ENCODE peak calls at places on chromosomes 3 and 15, in six cellular contexts. U is trophoblast cell, V is IMR-90, Q is mesenchymal stem cell, O is H1, G is H9. S is an unnamed sample.
A peak's percentile ranks its signal among the peaks of the same experiment; 100 is the strongest.

GRCh38 chr3:39407259-39407629 is 724 bp downstream of the RPSA start:
- DNase-seq in U (no peak), V (peak; percentile 19), Q (peak; percentile 45), O (no peak), G (no peak), S (no peak)

GRCh38 chr3:184196536-184196935 is 10.5 kb downstream of the ABCF3 start:
- DNase-seq in U (no peak), V (no peak), Q (no peak), O (no peak), G (no peak), S (no peak)

GRCh38 chr15:94563455-94563854 is 332.1 kb downstream of the MCTP2 start:
- DNase-seq in U (no peak), V (no peak), Q (no peak), O (no peak), G (no peak), S (no peak)

GRCh38 chr3:124663690-124664089 is 66.6 kb upstream of the UMPS start:
- DNase-seq in U (peak; percentile 77), V (peak; percentile 28), Q (peak; percentile 49), O (no peak), G (no peak), S (no peak)

GRCh38 chr3:197960694-197961581 is 921 bp downstream of the LMLN start:
- DNase-seq in U (no peak), V (no peak), Q (peak; percentile 83), O (no peak), G (no peak), S (no peak)

GRCh38 chr15:74383695-74384565 is 16.5 kb upstream of the CYP11A1 start:
- DNase-seq in U (peak; percentile 95), V (peak; percentile 84), Q (no peak), O (no peak), G (no peak), S (no peak)

GRCh38 chr15:36742696-36743095 is 163.3 kb downstream of the CDIN1 start:
- DNase-seq in U (no peak), V (peak; percentile 25), Q (no peak), O (no peak), G (no peak), S (no peak)

GRCh38 chr15:89833966-89834365 is 19.3 kb upstream of the ANPEP start:
- DNase-seq in U (no peak), V (no peak), Q (no peak), O (no peak), G (no peak), S (no peak)

GRCh38 chr3:125403789-125404188 is 28.7 kb upstream of the ZNF148 start:
- DNase-seq in U (no peak), V (peak; percentile 52), Q (no peak), O (no peak), G (no peak), S (no peak)

GRCh38 chr3:159664011-159664410 is 324.6 kb upstream of the IL12A start:
- DNase-seq in U (no peak), V (peak; percentile 5), Q (no peak), O (no peak), G (no peak), S (no peak)

GRCh38 chr3:193757457-193757856 is 164.4 kb downstream of the OPA1 start:
- DNase-seq in U (no peak), V (no peak), Q (no peak), O (no peak), G (no peak), S (no peak)
- H3K14ac ChIP-seq in U (no peak overlapping the region), V (no peak overlapping the region), Q (no peak overlapping the region), O (no peak overlapping the region), G (no peak overlapping the region), S (no peak overlapping the region)

DNA sequence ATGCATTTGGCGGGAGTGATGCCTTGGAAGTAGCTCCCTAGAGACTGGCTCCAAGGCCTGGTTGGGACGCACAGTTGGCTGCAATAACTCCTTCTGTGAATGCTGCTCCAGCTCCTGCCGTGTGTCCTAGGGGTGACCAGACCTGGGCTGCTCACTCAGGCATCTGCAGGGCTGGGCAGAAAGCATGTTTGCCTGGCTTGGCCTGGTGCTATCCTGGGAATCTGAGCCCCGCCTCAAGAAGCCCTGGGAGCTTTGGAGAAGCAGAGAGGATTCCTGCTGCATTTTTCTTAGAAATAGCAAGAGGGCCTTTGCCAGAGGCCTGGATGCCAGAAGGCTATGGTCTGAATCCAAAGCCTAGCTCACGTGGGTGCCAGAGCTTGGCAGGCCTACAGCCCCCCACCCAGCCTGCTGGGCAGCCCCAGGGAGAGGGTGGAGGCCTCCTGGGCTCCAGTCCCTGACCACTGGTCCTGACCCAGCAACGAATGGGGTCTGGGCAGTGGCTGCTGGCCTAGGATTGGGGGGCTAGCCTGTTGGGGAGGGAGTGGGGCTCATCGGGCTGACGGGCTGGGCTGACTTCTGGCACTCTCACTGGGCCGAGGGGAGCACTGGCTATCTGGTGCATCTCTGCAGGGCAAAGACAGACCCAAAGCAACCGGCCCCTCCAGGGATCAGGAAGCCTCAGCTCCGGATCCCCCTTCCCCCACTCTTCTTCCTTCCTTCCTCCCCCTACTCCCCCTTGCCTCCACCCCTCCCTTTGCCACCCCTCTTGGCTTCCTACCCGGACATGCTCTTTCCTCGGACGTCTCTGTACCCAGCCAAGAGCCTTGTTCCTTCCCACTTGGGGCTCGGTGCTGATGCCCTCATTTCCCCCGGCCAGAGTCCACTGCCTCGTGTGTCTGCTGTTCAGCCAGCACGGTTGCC is 10.5 kb downstream of the SEMA3F start:
- DNase-seq in U (peak; percentile 80), V (peak; percentile 47), Q (no peak), O (no peak), G (no peak), S (no peak)
- H3K79me1 ChIP-seq in U (peaks cover 2% of the 10 kb centered on the region), V (peaks cover 84% of the 10 kb centered on the region), Q (no peaks in the 10 kb centered on the region), O (peaks cover 28% of the 10 kb centered on the region), G (no peaks in the 10 kb centered on the region), S (peaks cover 19% of the 10 kb centered on the region)

DNA sequence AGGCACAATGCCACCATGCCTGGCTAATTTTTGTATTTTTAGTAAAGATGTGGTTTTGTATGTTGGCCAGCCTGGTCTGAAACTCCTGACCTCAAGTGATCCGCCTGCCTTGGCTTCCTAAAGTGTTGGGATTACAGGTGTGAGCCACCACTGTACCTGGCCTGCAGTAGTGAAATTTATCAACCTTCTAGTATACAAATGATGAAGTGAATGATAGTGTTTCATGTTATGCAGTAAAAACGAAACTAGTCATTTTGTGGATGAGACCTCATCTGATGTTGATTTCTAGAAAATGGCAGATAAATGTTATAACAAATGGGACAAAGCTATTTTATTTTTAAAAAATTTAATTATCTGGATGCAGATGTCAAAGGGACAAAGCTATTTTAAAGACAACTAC is 32.9 kb downstream of the NXPE3 start:
- DNase-seq in U (no peak), V (no peak), Q (no peak), O (no peak), G (no peak), S (no peak)
- H3K14ac ChIP-seq in U (no peak overlapping the region), V (no peak overlapping the region), Q (no peak overlapping the region), O (no peak overlapping the region), G (no peak overlapping the region), S (no peak overlapping the region)

GRCh38 chr15:66721020-66721419 is 19.0 kb downstream of the SMAD6 start:
- DNase-seq in U (no peak), V (no peak), Q (no peak), O (no peak), G (no peak), S (no peak)

GRCh38 chr15:66721954-66722353 is 19.9 kb downstream of the SMAD6 start:
- DNase-seq in U (no peak), V (no peak), Q (no peak), O (no peak), G (no peak), S (no peak)

GRCh38 chr15:66721501-66721937 is 19.5 kb downstream of the SMAD6 start:
- DNase-seq in U (peak; percentile 86), V (peak; percentile 30), Q (no peak), O (no peak), G (no peak), S (no peak)

GRCh38 chr15:66719471-66719870 is 17.4 kb downstream of the SMAD6 start:
- DNase-seq in U (no peak), V (no peak), Q (no peak), O (no peak), G (no peak), S (no peak)

GRCh38 chr15:66720206-66721010 is 18.4 kb downstream of the SMAD6 start:
- DNase-seq in U (peak; percentile 71), V (peak; percentile 82), Q (peak; percentile 79), O (no peak), G (no peak), S (no peak)
- H3K79me1 ChIP-seq in U (peaks cover 3% of the 10 kb centered on the region), V (peaks cover 94% of the 10 kb centered on the region), Q (peaks cover 43% of the 10 kb centered on the region), O (peaks cover 3% of the 10 kb centered on the region), G (no peaks in the 10 kb centered on the region), S (no peaks in the 10 kb centered on the region)

DNA sequence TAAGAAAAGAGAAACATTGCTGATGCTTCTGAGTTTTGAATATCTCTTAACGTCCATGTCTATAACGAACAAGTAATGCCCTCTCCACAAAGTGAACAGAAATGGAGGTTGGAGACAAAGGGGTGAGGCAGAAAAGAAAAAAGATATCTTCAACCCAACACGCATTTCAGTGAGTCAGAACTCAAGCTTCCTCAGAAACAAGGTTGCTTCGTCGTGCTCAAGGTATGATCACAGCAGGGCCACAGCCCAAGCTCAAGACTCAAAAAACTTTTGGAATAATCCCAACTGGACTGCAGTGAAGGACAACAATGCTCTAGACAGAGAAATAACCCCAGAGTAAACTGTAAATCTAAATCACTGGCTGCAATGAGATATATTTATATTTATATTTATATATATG is 18.9 kb downstream of the WNT5A start:
- DNase-seq in U (peak; percentile 39), V (peak; percentile 81), Q (peak; percentile 45), O (no peak), G (no peak), S (no peak)
- H3K14ac ChIP-seq in U (no peak overlapping the region), V (peak overlapping the region; percentile 2), Q (no peak overlapping the region), O (no peak overlapping the region), G (no peak overlapping the region), S (no peak overlapping the region)

DNA sequence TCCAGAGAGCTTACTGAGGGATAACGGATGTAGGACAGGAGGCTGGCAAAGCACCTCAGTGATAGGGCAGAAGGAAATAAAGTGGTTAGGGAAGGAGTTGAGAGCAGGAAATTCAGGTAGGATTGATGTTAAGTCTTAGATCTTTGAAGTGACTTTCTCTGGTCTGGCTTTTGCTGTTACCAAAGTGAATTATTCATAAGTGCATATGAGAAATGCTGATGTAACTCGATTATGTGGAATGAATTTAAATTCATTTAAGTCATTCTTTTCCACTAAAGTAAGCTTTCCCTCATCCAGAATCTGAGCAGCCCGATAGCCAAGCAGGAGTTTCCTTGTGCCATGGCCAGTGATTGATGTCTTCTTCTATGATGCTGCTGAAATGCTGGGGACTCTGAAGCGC is 72.2 kb downstream of the IGF1R start:
- DNase-seq in U (no peak), V (no peak), Q (no peak), O (no peak), G (no peak), S (no peak)
- H3K79me1 ChIP-seq in U (peaks cover 32% of the 10 kb centered on the region), V (peaks cover 94% of the 10 kb centered on the region), Q (peaks cover 34% of the 10 kb centered on the region), O (peaks cover 16% of the 10 kb centered on the region), G (peaks cover 22% of the 10 kb centered on the region), S (peaks cover 3% of the 10 kb centered on the region)

GRCh38 chr3:193767353-193768068 is 174.5 kb downstream of the OPA1 start:
- DNase-seq in U (no peak), V (no peak), Q (no peak), O (no peak), G (peak; percentile 3), S (no peak)

GRCh38 chr3:193764959-193765358 is 172.0 kb downstream of the OPA1 start:
- DNase-seq in U (no peak), V (no peak), Q (no peak), O (no peak), G (no peak), S (no peak)

GRCh38 chr3:193771011-193771697 is 178.1 kb downstream of the OPA1 start:
- DNase-seq in U (no peak), V (no peak), Q (no peak), O (no peak), G (peak; percentile 12), S (no peak)

GRCh38 chr3:193769437-193769836 is 176.4 kb downstream of the OPA1 start:
- DNase-seq in U (no peak), V (no peak), Q (no peak), O (no peak), G (no peak), S (no peak)

GRCh38 chr3:193768069-193768391 is 175.0 kb downstream of the OPA1 start:
- DNase-seq in U (no peak), V (peak; percentile 62), Q (peak; percentile 20), O (no peak), G (no peak), S (no peak)
- H3K14ac ChIP-seq in U (no peak overlapping the region), V (no peak overlapping the region), Q (no peak overlapping the region), O (no peak overlapping the region), G (no peak overlapping the region), S (no peak overlapping the region)